ENCODE peak calls at places on chromosomes 5 and 9, in seven cellular contexts. P is GM12865, R is foreskin fibroblast, X is testis, M is gastrocnemius medialis, I is bronchial epithelial cell, Q is colonic mucosa. F is an unnamed sample.

GRCh38 chr5:43017438-43017820 is 22.7 kb downstream of the ANXA2R start:
- DNase-seq in P (peak), R (no peak), X (no peak), M (no peak), I (no peak), Q (peak), F (no peak)

GRCh38 chr5:72464071-72464470 is 43.1 kb downstream of the ZNF366 start:
- DNase-seq in P (no peak), R (no peak), X (no peak), M (no peak), I (peak), Q (no peak), F (no peak)

GRCh38 chr5:56172225-56172624 is 60.9 kb downstream of the ANKRD55 start:
- DNase-seq in P (no peak), R (no peak), X (no peak), M (no peak), I (peak), Q (no peak), F (peak)

GRCh38 chr9:75889977-75890540 is 414 bp upstream of the PCSK5 start:
- DNase-seq in P (no peak), R (peak), X (peak), M (peak), I (peak), Q (peak), F (peak)

GRCh38 chr5:100761192-100761591 is 141.9 kb downstream of the ST8SIA4 start:
- DNase-seq in P (no peak), R (no peak), X (no peak), M (no peak), I (peak), Q (no peak), F (peak)

GRCh38 chr9:19371942-19372341 is 8.1 kb downstream of the RPS6 start:
- DNase-seq in P (no peak), R (no peak), X (no peak), M (no peak), I (peak), Q (no peak), F (no peak)

GRCh38 chr9:137592767-137593166 is 2.5 kb upstream of the ZMYND19 start:
- DNase-seq in P (no peak), R (no peak), X (no peak), M (no peak), I (no peak), Q (no peak), F (no peak)

GRCh38 chr9:137240321-137240840 is 706 bp upstream of the TUBB4B start:
- DNase-seq in P (peak), R (peak), X (peak), M (peak), I (peak), Q (peak), F (peak)

GRCh38 chr5:34040411-34040810 is 2.6 kb downstream of the C1QTNF3 start:
- DNase-seq in P (no peak), R (no peak), X (no peak), M (no peak), I (no peak), Q (no peak), F (no peak)

GRCh38 chr9:99601506-99601905 is 220.2 kb upstream of the NR4A3 start:
- DNase-seq in P (no peak), R (no peak), X (no peak), M (no peak), I (no peak), Q (no peak), F (peak)

GRCh38 chr9:131805803-131806202 is 65.9 kb upstream of the RAPGEF1 start:
- DNase-seq in P (no peak), R (no peak), X (no peak), M (no peak), I (no peak), Q (no peak), F (no peak)

GRCh38 chr5:142063878-142064331 is 44.7 kb upstream of the NDFIP1 start:
- DNase-seq in P (no peak), R (peak), X (peak), M (peak), I (no peak), Q (peak), F (peak)

GRCh38 chr9:92184041-92184564 is 68.9 kb upstream of the SPTLC1 start:
- DNase-seq in P (no peak), R (no peak), X (no peak), M (no peak), I (no peak), Q (no peak), F (no peak)

GRCh38 chr5:156124713-156125112 is 202.3 kb upstream of the SGCD start:
- DNase-seq in P (no peak), R (no peak), X (no peak), M (no peak), I (no peak), Q (no peak), F (no peak)

GRCh38 chr5:159515909-159516415 is 185.7 kb upstream of the IL12B start:
- DNase-seq in P (peak), R (no peak), X (peak), M (peak), I (peak), Q (peak), F (peak)

GRCh38 chr9:136329211-136329627 is 1.9 kb downstream of the GPSM1 start:
- DNase-seq in P (no peak), R (no peak), X (no peak), M (no peak), I (no peak), Q (no peak), F (peak)

GRCh38 chr5:83653669-83654068 is 67.0 kb downstream of the HAPLN1 start:
- DNase-seq in P (peak), R (no peak), X (peak), M (no peak), I (no peak), Q (no peak), F (no peak)

GRCh38 chr9:127176631-127177030 is 54.2 kb upstream of the ANGPTL2 start:
- DNase-seq in P (no peak), R (no peak), X (peak), M (no peak), I (no peak), Q (peak), F (no peak)

GRCh38 chr9:976805-977360 is 428 bp downstream of the DMRT3 start:
- DNase-seq in P (no peak), R (no peak), X (no peak), M (no peak), I (no peak), Q (no peak), F (no peak)

GRCh38 chr9:114737118-114737517 is 55.1 kb upstream of the TEX48 start:
- DNase-seq in P (no peak), R (no peak), X (no peak), M (no peak), I (no peak), Q (no peak), F (no peak)

GRCh38 chr5:113451797-113452196 is 17.0 kb upstream of the TSSK1B start:
- DNase-seq in P (no peak), R (no peak), X (no peak), M (no peak), I (no peak), Q (no peak), F (peak)

GRCh38 chr5:22928821-22929482 is 75.8 kb upstream of the CDH12 start:
- DNase-seq in P (no peak), R (no peak), X (peak), M (no peak), I (no peak), Q (no peak), F (no peak)

GRCh38 chr5:138032028-138032571 is 779 bp downstream of the FAM13B start:
- DNase-seq in P (peak), R (peak), X (peak), M (peak), I (peak), Q (peak), F (peak)

GRCh38 chr9:9942764-9943424 is 669.9 kb downstream of the PTPRD start:
- DNase-seq in P (peak), R (peak), X (peak), M (peak), I (peak), Q (peak), F (peak)

GRCh38 chr5:73106335-73106734 is 14.0 kb upstream of the TMEM171 start:
- DNase-seq in P (no peak), R (no peak), X (no peak), M (no peak), I (no peak), Q (no peak), F (no peak)

GRCh38 chr5:8517461-8517860 is 648.5 kb downstream of the MTRR start:
- DNase-seq in P (no peak), R (no peak), X (no peak), M (no peak), I (peak), Q (no peak), F (peak)

GRCh38 chr5:54689411-54690251 is 172.1 kb downstream of the SNX18 start:
- DNase-seq in P (no peak), R (no peak), X (no peak), M (no peak), I (no peak), Q (no peak), F (peak)

GRCh38 chr5:143350790-143351603 is 52.5 kb downstream of the NR3C1 start:
- DNase-seq in P (peak), R (peak), X (no peak), M (no peak), I (peak), Q (no peak), F (peak)

GRCh38 chr9:17795708-17796107 is 216.8 kb downstream of the SH3GL2 start:
- DNase-seq in P (no peak), R (no peak), X (no peak), M (no peak), I (no peak), Q (no peak), F (peak)

GRCh38 chr9:136059321-136059791 is 35.7 kb downstream of the NACC2 start:
- DNase-seq in P (no peak), R (no peak), X (no peak), M (peak), I (no peak), Q (no peak), F (no peak)

GRCh38 chr9:80867731-80868130 is 821.6 kb downstream of the TLE1 start:
- DNase-seq in P (no peak), R (peak), X (no peak), M (no peak), I (peak), Q (no peak), F (peak)

GRCh38 chr9:93945400-93946337 is 9.5 kb downstream of the BARX1 start:
- DNase-seq in P (no peak), R (no peak), X (no peak), M (no peak), I (no peak), Q (peak), F (no peak)

GRCh38 chr9:93940951-93941350 is 14.2 kb downstream of the BARX1 start:
- DNase-seq in P (no peak), R (no peak), X (no peak), M (no peak), I (no peak), Q (no peak), F (no peak)

GRCh38 chr9:93944011-93944410 is 11.1 kb downstream of the BARX1 start:
- DNase-seq in P (no peak), R (no peak), X (no peak), M (no peak), I (no peak), Q (no peak), F (no peak)

GRCh38 chr9:93941493-93941892 is 13.7 kb downstream of the BARX1 start:
- DNase-seq in P (no peak), R (no peak), X (no peak), M (no peak), I (no peak), Q (no peak), F (no peak)

GRCh38 chr9:93942176-93942575 is 13.0 kb downstream of the BARX1 start:
- DNase-seq in P (no peak), R (no peak), X (no peak), M (no peak), I (peak), Q (no peak), F (no peak)
- TF ChIP-seq CTCF in P (no peak), R (no peak), X (no peak), M (no peak), I (no peak), Q (no peak), F (no peak)

GRCh38 chr9:8783999-8784398 is 984.4 kb upstream of the DMAC1 start:
- DNase-seq in P (no peak), R (no peak), X (no peak), M (no peak), I (no peak), Q (no peak), F (peak)
- H3K4me3 ChIP-seq in P (no peak), R (no peak), X (no peak), M (no peak), I (no peak), Q (no peak), F (no peak)

GRCh38 chr5:40021007-40021406 is 596.2 kb upstream of the DAB2 start:
- DNase-seq in P (no peak), R (no peak), X (no peak), M (no peak), I (no peak), Q (no peak), F (peak)

GRCh38 chr5:40017151-40017550 is 592.4 kb upstream of the DAB2 start:
- DNase-seq in P (no peak), R (no peak), X (no peak), M (no peak), I (peak), Q (no peak), F (no peak)

GRCh38 chr5:40022057-40022456 is 597.3 kb upstream of the DAB2 start:
- DNase-seq in P (no peak), R (no peak), X (no peak), M (no peak), I (no peak), Q (no peak), F (no peak)

GRCh38 chr5:40017918-40018317 is 593.1 kb upstream of the DAB2 start:
- DNase-seq in P (no peak), R (no peak), X (no peak), M (no peak), I (no peak), Q (no peak), F (no peak)
- TF ChIP-seq CTCF in P (no peak), R (no peak), X (no peak), M (no peak), I (no peak), Q (no peak), F (no peak)

GRCh38 chr9:71895955-71896354 is 15.0 kb downstream of the ABHD17B start:
- DNase-seq in P (no peak), R (no peak), X (no peak), M (no peak), I (no peak), Q (no peak), F (peak)
- H3K4me3 ChIP-seq in P (no peak), R (no peak), X (no peak), M (no peak), I (no peak), Q (no peak), F (no peak)

GRCh38 chr9:36911037-36911436 is 123.0 kb downstream of the PAX5 start:
- DNase-seq in P (no peak), R (no peak), X (no peak), M (no peak), I (no peak), Q (no peak), F (no peak)
- TF ChIP-seq CTCF in P (peak), R (no peak), X (no peak), M (no peak), I (no peak), Q (no peak), F (no peak)

DNA sequence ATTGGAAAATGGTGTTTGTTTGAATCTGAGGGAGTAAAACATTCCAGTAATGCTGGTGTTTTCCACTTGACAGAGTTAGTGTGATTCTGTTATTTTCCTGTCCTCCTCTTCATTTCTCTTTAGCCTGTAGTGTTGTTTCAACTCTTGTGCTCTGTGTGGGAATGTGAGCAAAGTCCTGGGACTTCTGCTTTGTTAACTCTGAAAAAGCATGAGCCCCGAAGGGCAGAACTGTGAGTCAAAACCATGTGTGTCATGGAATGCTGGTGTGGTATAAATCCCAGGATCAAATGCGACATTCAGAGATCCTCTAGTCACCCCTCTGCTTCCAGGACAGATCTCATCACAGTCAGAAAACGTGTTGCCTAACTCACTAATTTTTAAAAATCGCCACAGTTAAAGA is 8.9 kb downstream of the F2R start:
- DNase-seq in P (no peak), R (peak), X (no peak), M (no peak), I (peak), Q (no peak), F (peak)
- H3K4me3 ChIP-seq in P (no peak), R (no peak), X (no peak), M (no peak), I (no peak), Q (no peak), F (no peak)

DNA sequence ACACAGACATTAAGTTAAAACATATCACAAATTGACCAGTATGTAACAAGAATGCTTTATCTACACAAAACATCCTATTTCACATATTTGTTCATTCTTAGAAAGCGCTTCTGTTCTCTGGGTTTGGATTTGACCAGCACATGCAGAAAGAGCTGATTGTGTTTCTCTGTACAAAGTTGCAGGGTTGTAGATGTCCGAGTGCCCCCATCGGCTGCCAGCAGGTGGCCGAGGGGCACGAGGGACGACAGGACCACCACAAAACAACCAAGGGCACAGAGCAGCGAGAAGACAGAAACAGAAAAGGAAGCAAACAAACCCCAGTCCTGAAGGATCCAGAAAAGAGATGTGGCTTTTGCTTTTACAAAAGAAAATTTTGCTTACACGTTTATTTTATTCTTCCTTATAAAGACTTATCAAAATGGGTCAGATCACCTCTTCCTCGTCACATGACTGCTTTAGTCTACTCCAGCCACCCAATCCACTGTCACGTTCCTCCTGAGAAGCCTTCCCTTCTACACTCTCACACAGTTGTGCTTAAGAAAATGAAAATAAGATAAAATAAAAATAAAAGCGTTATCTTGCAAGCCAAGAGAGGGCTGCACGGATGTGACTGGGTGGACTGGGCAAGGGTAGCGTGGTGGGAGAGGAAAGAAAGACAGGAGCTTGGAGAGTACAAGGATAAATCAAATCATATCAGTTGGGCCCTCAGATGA is 9.5 kb downstream of the OTP start:
- DNase-seq in P (peak), R (no peak), X (no peak), M (no peak), I (no peak), Q (no peak), F (no peak)
- TF ChIP-seq CTCF in P (peak), R (no peak), X (no peak), M (no peak), I (no peak), Q (no peak), F (no peak)

GRCh38 chr5:149773245-149774095 is 43.4 kb downstream of the PPARGC1B start:
- DNase-seq in P (no peak), R (no peak), X (no peak), M (no peak), I (no peak), Q (no peak), F (no peak)

GRCh38 chr5:149777382-149777781 is 47.3 kb downstream of the PPARGC1B start:
- DNase-seq in P (no peak), R (no peak), X (no peak), M (no peak), I (no peak), Q (no peak), F (no peak)

GRCh38 chr5:149775785-149776184 is 45.7 kb downstream of the PPARGC1B start:
- DNase-seq in P (peak), R (no peak), X (no peak), M (no peak), I (peak), Q (no peak), F (no peak)

GRCh38 chr5:149779071-149779470 is 49.0 kb downstream of the PPARGC1B start:
- DNase-seq in P (no peak), R (no peak), X (no peak), M (no peak), I (no peak), Q (no peak), F (no peak)

DNA sequence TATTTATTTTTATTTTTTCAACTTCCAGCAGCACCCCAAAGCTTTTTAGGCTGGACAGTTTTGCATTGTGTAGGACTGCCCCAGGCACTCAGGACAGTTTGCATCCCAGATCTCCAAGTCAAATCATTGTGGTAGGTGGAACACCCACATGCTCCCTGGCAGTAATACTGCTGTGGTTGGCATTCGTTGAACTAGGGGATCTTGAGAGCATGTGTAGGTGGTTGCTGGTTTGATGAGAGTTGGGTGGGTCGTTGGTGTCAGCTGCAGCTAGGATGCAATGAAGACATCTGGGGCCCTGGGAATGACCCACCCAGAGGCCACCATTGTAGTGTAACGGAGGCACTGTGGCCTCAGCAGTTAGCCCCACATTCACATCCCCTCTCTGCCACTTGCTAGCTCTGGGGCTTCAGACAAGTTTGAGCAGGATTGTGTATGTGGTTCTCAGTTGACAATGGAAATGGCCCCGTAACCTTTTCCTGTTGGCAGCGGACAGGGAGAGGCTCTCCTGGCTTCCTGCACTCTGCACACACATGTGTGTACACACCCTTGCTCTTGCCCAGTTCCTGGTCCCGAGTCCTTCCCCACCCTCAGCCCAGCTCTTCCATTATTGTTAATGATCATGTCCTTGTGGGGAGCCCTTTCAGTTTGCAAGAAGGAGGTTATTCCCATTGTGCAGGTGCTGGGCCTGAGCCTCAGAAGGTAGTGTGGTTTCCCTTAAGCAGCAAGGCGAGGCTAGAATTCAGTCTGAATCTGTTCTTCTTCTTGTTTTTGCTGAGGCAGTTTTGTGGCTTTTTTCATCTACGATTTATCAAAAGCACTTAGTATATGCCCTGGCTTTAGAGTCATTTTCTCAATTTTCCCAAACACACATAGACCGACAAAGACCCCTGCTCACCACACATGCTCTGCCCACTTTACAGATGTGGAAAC is 46.5 kb downstream of the PPARGC1B start:
- DNase-seq in P (peak), R (no peak), X (no peak), M (no peak), I (peak), Q (peak), F (no peak)
- H3K4me3 ChIP-seq in P (no peak), R (no peak), X (no peak), M (no peak), I (no peak), Q (no peak), F (no peak)